ENCODE peak calls at places on chromosomes 12 and 14, in ten cellular contexts. One of them, this sample, is unnamed.

GRCh38 chr14:103563089-103563620 is 395 bp downstream of the COA8 start:
- DNase-seq in pancreas: no peak
- DNase-seq in NCI-H510A treated with DMSO at 0.1 percent for 48 hours: peak; percentile 76
- DNase-seq in stimulated activated CD4-positive, alpha-beta T cell treated with anti-CD3 and anti-CD28 coated beads, Interleukin-2, amount 100 ng/mL, for 48 hours: no peak
- DNase-seq in stimulated activated CD8-positive, alpha-beta memory T cell treated with anti-CD3 and anti-CD28 coated beads, Interleukin-12 subunit alpha, Interleukin-12 subunit beta, amount 100 ng/mL, for 4 hours: no peak
- DNase-seq in NCI-H1417: no peak
- DNase-seq in GM03348: no peak
- DNase-seq in pulmonary artery endothelial cell: no peak
- DNase-seq in ACHN: peak; percentile 43
- DNase-seq in GOT3: no peak
- DNase-seq in this sample: no peak

GRCh38 chr12:80627773-80628172 is 79.7 kb upstream of the MYF6 start:
- DNase-seq in pancreas: no peak
- DNase-seq in NCI-H510A treated with DMSO at 0.1 percent for 48 hours: no peak
- DNase-seq in stimulated activated CD4-positive, alpha-beta T cell treated with anti-CD3 and anti-CD28 coated beads, Interleukin-2, amount 100 ng/mL, for 48 hours: no peak
- DNase-seq in stimulated activated CD8-positive, alpha-beta memory T cell treated with anti-CD3 and anti-CD28 coated beads, Interleukin-12 subunit alpha, Interleukin-12 subunit beta, amount 100 ng/mL, for 4 hours: no peak
- DNase-seq in NCI-H1417: no peak
- DNase-seq in GM03348: peak; percentile 34
- DNase-seq in pulmonary artery endothelial cell: no peak
- DNase-seq in ACHN: no peak
- DNase-seq in GOT3: no peak
- DNase-seq in this sample: no peak

GRCh38 chr14:93510030-93510429 is 79.3 kb downstream of the UNC79 start:
- DNase-seq in pancreas: no peak
- DNase-seq in NCI-H510A treated with DMSO at 0.1 percent for 48 hours: no peak
- DNase-seq in stimulated activated CD4-positive, alpha-beta T cell treated with anti-CD3 and anti-CD28 coated beads, Interleukin-2, amount 100 ng/mL, for 48 hours: no peak
- DNase-seq in stimulated activated CD8-positive, alpha-beta memory T cell treated with anti-CD3 and anti-CD28 coated beads, Interleukin-12 subunit alpha, Interleukin-12 subunit beta, amount 100 ng/mL, for 4 hours: no peak
- DNase-seq in NCI-H1417: no peak
- DNase-seq in GM03348: no peak
- DNase-seq in pulmonary artery endothelial cell: no peak
- DNase-seq in ACHN: no peak
- DNase-seq in GOT3: no peak
- DNase-seq in this sample: no peak

GRCh38 chr12:12181516-12181915 is 85.3 kb downstream of the LRP6 start:
- DNase-seq in pancreas: no peak
- DNase-seq in NCI-H510A treated with DMSO at 0.1 percent for 48 hours: no peak
- DNase-seq in stimulated activated CD4-positive, alpha-beta T cell treated with anti-CD3 and anti-CD28 coated beads, Interleukin-2, amount 100 ng/mL, for 48 hours: no peak
- DNase-seq in stimulated activated CD8-positive, alpha-beta memory T cell treated with anti-CD3 and anti-CD28 coated beads, Interleukin-12 subunit alpha, Interleukin-12 subunit beta, amount 100 ng/mL, for 4 hours: no peak
- DNase-seq in NCI-H1417: no peak
- DNase-seq in GM03348: peak; percentile 10
- DNase-seq in pulmonary artery endothelial cell: peak; percentile 15
- DNase-seq in ACHN: no peak
- DNase-seq in GOT3: no peak
- DNase-seq in this sample: no peak

GRCh38 chr14:59161571-59162175 is 26.8 kb upstream of the DAAM1 start:
- DNase-seq in pancreas: no peak
- DNase-seq in NCI-H510A treated with DMSO at 0.1 percent for 48 hours: no peak
- DNase-seq in stimulated activated CD4-positive, alpha-beta T cell treated with anti-CD3 and anti-CD28 coated beads, Interleukin-2, amount 100 ng/mL, for 48 hours: no peak
- DNase-seq in stimulated activated CD8-positive, alpha-beta memory T cell treated with anti-CD3 and anti-CD28 coated beads, Interleukin-12 subunit alpha, Interleukin-12 subunit beta, amount 100 ng/mL, for 4 hours: no peak
- DNase-seq in NCI-H1417: peak; percentile 3
- DNase-seq in GM03348: peak; percentile 18
- DNase-seq in pulmonary artery endothelial cell: peak; percentile 11
- DNase-seq in ACHN: no peak
- DNase-seq in GOT3: no peak
- DNase-seq in this sample: no peak

GRCh38 chr12:6123258-6123657 is 1.2 kb downstream of the VWF start:
- DNase-seq in pancreas: no peak
- DNase-seq in NCI-H510A treated with DMSO at 0.1 percent for 48 hours: no peak
- DNase-seq in stimulated activated CD4-positive, alpha-beta T cell treated with anti-CD3 and anti-CD28 coated beads, Interleukin-2, amount 100 ng/mL, for 48 hours: no peak
- DNase-seq in stimulated activated CD8-positive, alpha-beta memory T cell treated with anti-CD3 and anti-CD28 coated beads, Interleukin-12 subunit alpha, Interleukin-12 subunit beta, amount 100 ng/mL, for 4 hours: no peak
- DNase-seq in NCI-H1417: no peak
- DNase-seq in GM03348: no peak
- DNase-seq in pulmonary artery endothelial cell: no peak
- DNase-seq in ACHN: no peak
- DNase-seq in GOT3: no peak
- DNase-seq in this sample: no peak

GRCh38 chr14:45972416-45972815 is 679.2 kb downstream of the RPL10L start:
- DNase-seq in pancreas: no peak
- DNase-seq in NCI-H510A treated with DMSO at 0.1 percent for 48 hours: no peak
- DNase-seq in stimulated activated CD4-positive, alpha-beta T cell treated with anti-CD3 and anti-CD28 coated beads, Interleukin-2, amount 100 ng/mL, for 48 hours: no peak
- DNase-seq in stimulated activated CD8-positive, alpha-beta memory T cell treated with anti-CD3 and anti-CD28 coated beads, Interleukin-12 subunit alpha, Interleukin-12 subunit beta, amount 100 ng/mL, for 4 hours: no peak
- DNase-seq in NCI-H1417: peak; percentile 73
- DNase-seq in GM03348: no peak
- DNase-seq in pulmonary artery endothelial cell: no peak
- DNase-seq in ACHN: no peak
- DNase-seq in GOT3: no peak
- DNase-seq in this sample: no peak

GRCh38 chr12:6181583-6182278 is 18.5 kb upstream of the CD9 start:
- DNase-seq in pancreas: no peak
- DNase-seq in NCI-H510A treated with DMSO at 0.1 percent for 48 hours: no peak
- DNase-seq in stimulated activated CD4-positive, alpha-beta T cell treated with anti-CD3 and anti-CD28 coated beads, Interleukin-2, amount 100 ng/mL, for 48 hours: no peak
- DNase-seq in stimulated activated CD8-positive, alpha-beta memory T cell treated with anti-CD3 and anti-CD28 coated beads, Interleukin-12 subunit alpha, Interleukin-12 subunit beta, amount 100 ng/mL, for 4 hours: no peak
- DNase-seq in NCI-H1417: no peak
- DNase-seq in GM03348: no peak
- DNase-seq in pulmonary artery endothelial cell: no peak
- DNase-seq in ACHN: no peak
- DNase-seq in GOT3: no peak
- DNase-seq in this sample: no peak

GRCh38 chr14:77012193-77012592 is 16.3 kb downstream of the IRF2BPL start:
- DNase-seq in pancreas: no peak
- DNase-seq in NCI-H510A treated with DMSO at 0.1 percent for 48 hours: no peak
- DNase-seq in stimulated activated CD4-positive, alpha-beta T cell treated with anti-CD3 and anti-CD28 coated beads, Interleukin-2, amount 100 ng/mL, for 48 hours: no peak
- DNase-seq in stimulated activated CD8-positive, alpha-beta memory T cell treated with anti-CD3 and anti-CD28 coated beads, Interleukin-12 subunit alpha, Interleukin-12 subunit beta, amount 100 ng/mL, for 4 hours: no peak
- DNase-seq in NCI-H1417: no peak
- DNase-seq in GM03348: no peak
- DNase-seq in pulmonary artery endothelial cell: no peak
- DNase-seq in ACHN: no peak
- DNase-seq in GOT3: no peak
- DNase-seq in this sample: no peak

GRCh38 chr12:109720152-109720855 is 6.7 kb downstream of the FAM222A start:
- DNase-seq in pancreas: no peak
- DNase-seq in NCI-H510A treated with DMSO at 0.1 percent for 48 hours: no peak
- DNase-seq in stimulated activated CD4-positive, alpha-beta T cell treated with anti-CD3 and anti-CD28 coated beads, Interleukin-2, amount 100 ng/mL, for 48 hours: no peak
- DNase-seq in stimulated activated CD8-positive, alpha-beta memory T cell treated with anti-CD3 and anti-CD28 coated beads, Interleukin-12 subunit alpha, Interleukin-12 subunit beta, amount 100 ng/mL, for 4 hours: no peak
- DNase-seq in NCI-H1417: peak; percentile 84
- DNase-seq in GM03348: no peak
- DNase-seq in pulmonary artery endothelial cell: no peak
- DNase-seq in ACHN: no peak
- DNase-seq in GOT3: no peak
- DNase-seq in this sample: no peak

GRCh38 chr14:75470238-75470797 is 42.5 kb downstream of the JDP2 start:
- DNase-seq in pancreas: no peak
- DNase-seq in NCI-H510A treated with DMSO at 0.1 percent for 48 hours: no peak
- DNase-seq in stimulated activated CD4-positive, alpha-beta T cell treated with anti-CD3 and anti-CD28 coated beads, Interleukin-2, amount 100 ng/mL, for 48 hours: no peak
- DNase-seq in stimulated activated CD8-positive, alpha-beta memory T cell treated with anti-CD3 and anti-CD28 coated beads, Interleukin-12 subunit alpha, Interleukin-12 subunit beta, amount 100 ng/mL, for 4 hours: no peak
- DNase-seq in NCI-H1417: no peak
- DNase-seq in GM03348: no peak
- DNase-seq in pulmonary artery endothelial cell: no peak
- DNase-seq in ACHN: no peak
- DNase-seq in GOT3: no peak
- DNase-seq in this sample: no peak

GRCh38 chr12:87020071-87020470 is 763.9 kb upstream of the MGAT4C start:
- DNase-seq in pancreas: no peak
- DNase-seq in NCI-H510A treated with DMSO at 0.1 percent for 48 hours: no peak
- DNase-seq in stimulated activated CD4-positive, alpha-beta T cell treated with anti-CD3 and anti-CD28 coated beads, Interleukin-2, amount 100 ng/mL, for 48 hours: no peak
- DNase-seq in stimulated activated CD8-positive, alpha-beta memory T cell treated with anti-CD3 and anti-CD28 coated beads, Interleukin-12 subunit alpha, Interleukin-12 subunit beta, amount 100 ng/mL, for 4 hours: no peak
- DNase-seq in NCI-H1417: no peak
- DNase-seq in GM03348: no peak
- DNase-seq in pulmonary artery endothelial cell: no peak
- DNase-seq in ACHN: no peak
- DNase-seq in GOT3: no peak
- DNase-seq in this sample: no peak

GRCh38 chr12:123597100-123597499 is 4.8 kb upstream of the DDX55 start:
- DNase-seq in pancreas: no peak
- DNase-seq in NCI-H510A treated with DMSO at 0.1 percent for 48 hours: no peak
- DNase-seq in stimulated activated CD4-positive, alpha-beta T cell treated with anti-CD3 and anti-CD28 coated beads, Interleukin-2, amount 100 ng/mL, for 48 hours: no peak
- DNase-seq in stimulated activated CD8-positive, alpha-beta memory T cell treated with anti-CD3 and anti-CD28 coated beads, Interleukin-12 subunit alpha, Interleukin-12 subunit beta, amount 100 ng/mL, for 4 hours: no peak
- DNase-seq in NCI-H1417: no peak
- DNase-seq in GM03348: no peak
- DNase-seq in pulmonary artery endothelial cell: no peak
- DNase-seq in ACHN: no peak
- DNase-seq in GOT3: no peak
- DNase-seq in this sample: no peak

GRCh38 chr12:56905852-56906251 is 28.4 kb downstream of the SDR9C7 start:
- DNase-seq in pancreas: no peak
- DNase-seq in NCI-H510A treated with DMSO at 0.1 percent for 48 hours: no peak
- DNase-seq in stimulated activated CD4-positive, alpha-beta T cell treated with anti-CD3 and anti-CD28 coated beads, Interleukin-2, amount 100 ng/mL, for 48 hours: no peak
- DNase-seq in stimulated activated CD8-positive, alpha-beta memory T cell treated with anti-CD3 and anti-CD28 coated beads, Interleukin-12 subunit alpha, Interleukin-12 subunit beta, amount 100 ng/mL, for 4 hours: no peak
- DNase-seq in NCI-H1417: no peak
- DNase-seq in GM03348: no peak
- DNase-seq in pulmonary artery endothelial cell: no peak
- DNase-seq in ACHN: no peak
- DNase-seq in GOT3: no peak
- DNase-seq in this sample: no peak

GRCh38 chr14:67420102-67420739 is 8.3 kb upstream of the PLEK2 start:
- DNase-seq in pancreas: no peak
- DNase-seq in NCI-H510A treated with DMSO at 0.1 percent for 48 hours: no peak
- DNase-seq in stimulated activated CD4-positive, alpha-beta T cell treated with anti-CD3 and anti-CD28 coated beads, Interleukin-2, amount 100 ng/mL, for 48 hours: peak; percentile 21
- DNase-seq in stimulated activated CD8-positive, alpha-beta memory T cell treated with anti-CD3 and anti-CD28 coated beads, Interleukin-12 subunit alpha, Interleukin-12 subunit beta, amount 100 ng/mL, for 4 hours: no peak
- DNase-seq in NCI-H1417: no peak
- DNase-seq in GM03348: no peak
- DNase-seq in pulmonary artery endothelial cell: no peak
- DNase-seq in ACHN: no peak
- DNase-seq in GOT3: no peak
- DNase-seq in this sample: peak; percentile 48

GRCh38 chr12:113587720-113588119 is 116.0 kb upstream of the LHX5 start:
- DNase-seq in pancreas: no peak
- DNase-seq in NCI-H510A treated with DMSO at 0.1 percent for 48 hours: no peak
- DNase-seq in stimulated activated CD4-positive, alpha-beta T cell treated with anti-CD3 and anti-CD28 coated beads, Interleukin-2, amount 100 ng/mL, for 48 hours: no peak
- DNase-seq in stimulated activated CD8-positive, alpha-beta memory T cell treated with anti-CD3 and anti-CD28 coated beads, Interleukin-12 subunit alpha, Interleukin-12 subunit beta, amount 100 ng/mL, for 4 hours: no peak
- DNase-seq in NCI-H1417: peak; percentile 28
- DNase-seq in GM03348: no peak
- DNase-seq in pulmonary artery endothelial cell: no peak
- DNase-seq in ACHN: no peak
- DNase-seq in GOT3: no peak
- DNase-seq in this sample: no peak

GRCh38 chr12:51357374-51358047 is 11.0 kb upstream of the CELA1 start:
- DNase-seq in pancreas: no peak
- DNase-seq in NCI-H510A treated with DMSO at 0.1 percent for 48 hours: no peak
- DNase-seq in stimulated activated CD4-positive, alpha-beta T cell treated with anti-CD3 and anti-CD28 coated beads, Interleukin-2, amount 100 ng/mL, for 48 hours: no peak
- DNase-seq in stimulated activated CD8-positive, alpha-beta memory T cell treated with anti-CD3 and anti-CD28 coated beads, Interleukin-12 subunit alpha, Interleukin-12 subunit beta, amount 100 ng/mL, for 4 hours: no peak
- DNase-seq in NCI-H1417: no peak
- DNase-seq in GM03348: no peak
- DNase-seq in pulmonary artery endothelial cell: no peak
- DNase-seq in ACHN: no peak
- DNase-seq in GOT3: no peak
- DNase-seq in this sample: no peak

GRCh38 chr14:38073641-38074040 is 134.1 kb upstream of the SSTR1 start:
- DNase-seq in pancreas: no peak
- DNase-seq in NCI-H510A treated with DMSO at 0.1 percent for 48 hours: no peak
- DNase-seq in stimulated activated CD4-positive, alpha-beta T cell treated with anti-CD3 and anti-CD28 coated beads, Interleukin-2, amount 100 ng/mL, for 48 hours: no peak
- DNase-seq in stimulated activated CD8-positive, alpha-beta memory T cell treated with anti-CD3 and anti-CD28 coated beads, Interleukin-12 subunit alpha, Interleukin-12 subunit beta, amount 100 ng/mL, for 4 hours: no peak
- DNase-seq in NCI-H1417: no peak
- DNase-seq in GM03348: peak; percentile 24
- DNase-seq in pulmonary artery endothelial cell: no peak
- DNase-seq in ACHN: no peak
- DNase-seq in GOT3: no peak
- DNase-seq in this sample: no peak

GRCh38 chr14:37678916-37679315 is 83.5 kb downstream of the TTC6 start:
- DNase-seq in pancreas: no peak
- DNase-seq in NCI-H510A treated with DMSO at 0.1 percent for 48 hours: no peak
- DNase-seq in stimulated activated CD4-positive, alpha-beta T cell treated with anti-CD3 and anti-CD28 coated beads, Interleukin-2, amount 100 ng/mL, for 48 hours: no peak
- DNase-seq in stimulated activated CD8-positive, alpha-beta memory T cell treated with anti-CD3 and anti-CD28 coated beads, Interleukin-12 subunit alpha, Interleukin-12 subunit beta, amount 100 ng/mL, for 4 hours: no peak
- DNase-seq in NCI-H1417: no peak
- DNase-seq in GM03348: no peak
- DNase-seq in pulmonary artery endothelial cell: no peak
- DNase-seq in ACHN: no peak
- DNase-seq in GOT3: no peak
- DNase-seq in this sample: no peak

GRCh38 chr12:12635651-12636050 is 24.0 kb downstream of the CREBL2 start:
- DNase-seq in pancreas: no peak
- DNase-seq in NCI-H510A treated with DMSO at 0.1 percent for 48 hours: no peak
- DNase-seq in stimulated activated CD4-positive, alpha-beta T cell treated with anti-CD3 and anti-CD28 coated beads, Interleukin-2, amount 100 ng/mL, for 48 hours: no peak
- DNase-seq in stimulated activated CD8-positive, alpha-beta memory T cell treated with anti-CD3 and anti-CD28 coated beads, Interleukin-12 subunit alpha, Interleukin-12 subunit beta, amount 100 ng/mL, for 4 hours: no peak
- DNase-seq in NCI-H1417: no peak
- DNase-seq in GM03348: no peak
- DNase-seq in pulmonary artery endothelial cell: no peak
- DNase-seq in ACHN: no peak
- DNase-seq in GOT3: no peak
- DNase-seq in this sample: no peak

GRCh38 chr14:40599726-40600125 is 1007.0 kb upstream of the LRFN5 start:
- DNase-seq in pancreas: no peak
- DNase-seq in NCI-H510A treated with DMSO at 0.1 percent for 48 hours: no peak
- DNase-seq in stimulated activated CD4-positive, alpha-beta T cell treated with anti-CD3 and anti-CD28 coated beads, Interleukin-2, amount 100 ng/mL, for 48 hours: no peak
- DNase-seq in stimulated activated CD8-positive, alpha-beta memory T cell treated with anti-CD3 and anti-CD28 coated beads, Interleukin-12 subunit alpha, Interleukin-12 subunit beta, amount 100 ng/mL, for 4 hours: no peak
- DNase-seq in NCI-H1417: no peak
- DNase-seq in GM03348: no peak
- DNase-seq in pulmonary artery endothelial cell: no peak
- DNase-seq in ACHN: no peak
- DNase-seq in GOT3: no peak
- DNase-seq in this sample: no peak

GRCh38 chr12:117552971-117553370 is 191.5 kb upstream of the NOS1 start:
- DNase-seq in pancreas: peak; percentile 11
- DNase-seq in NCI-H510A treated with DMSO at 0.1 percent for 48 hours: no peak
- DNase-seq in stimulated activated CD4-positive, alpha-beta T cell treated with anti-CD3 and anti-CD28 coated beads, Interleukin-2, amount 100 ng/mL, for 48 hours: no peak
- DNase-seq in stimulated activated CD8-positive, alpha-beta memory T cell treated with anti-CD3 and anti-CD28 coated beads, Interleukin-12 subunit alpha, Interleukin-12 subunit beta, amount 100 ng/mL, for 4 hours: no peak
- DNase-seq in NCI-H1417: peak; percentile 6
- DNase-seq in GM03348: no peak
- DNase-seq in pulmonary artery endothelial cell: no peak
- DNase-seq in ACHN: no peak
- DNase-seq in GOT3: no peak
- DNase-seq in this sample: no peak

GRCh38 chr12:126974779-126975178 is 1292.2 kb upstream of the TMEM132C start:
- DNase-seq in pancreas: no peak
- DNase-seq in NCI-H510A treated with DMSO at 0.1 percent for 48 hours: no peak
- DNase-seq in stimulated activated CD4-positive, alpha-beta T cell treated with anti-CD3 and anti-CD28 coated beads, Interleukin-2, amount 100 ng/mL, for 48 hours: no peak
- DNase-seq in stimulated activated CD8-positive, alpha-beta memory T cell treated with anti-CD3 and anti-CD28 coated beads, Interleukin-12 subunit alpha, Interleukin-12 subunit beta, amount 100 ng/mL, for 4 hours: no peak
- DNase-seq in NCI-H1417: no peak
- DNase-seq in GM03348: no peak
- DNase-seq in pulmonary artery endothelial cell: no peak
- DNase-seq in ACHN: no peak
- DNase-seq in GOT3: no peak
- DNase-seq in this sample: no peak

GRCh38 chr14:87430810-87431209 is 562.2 kb downstream of the GALC start:
- DNase-seq in pancreas: peak; percentile 18
- DNase-seq in NCI-H510A treated with DMSO at 0.1 percent for 48 hours: no peak
- DNase-seq in stimulated activated CD4-positive, alpha-beta T cell treated with anti-CD3 and anti-CD28 coated beads, Interleukin-2, amount 100 ng/mL, for 48 hours: no peak
- DNase-seq in stimulated activated CD8-positive, alpha-beta memory T cell treated with anti-CD3 and anti-CD28 coated beads, Interleukin-12 subunit alpha, Interleukin-12 subunit beta, amount 100 ng/mL, for 4 hours: no peak
- DNase-seq in NCI-H1417: no peak
- DNase-seq in GM03348: no peak
- DNase-seq in pulmonary artery endothelial cell: no peak
- DNase-seq in ACHN: no peak
- DNase-seq in GOT3: no peak
- DNase-seq in this sample: no peak

GRCh38 chr12:51851408-51852097 is 3.0 kb upstream of the FIGNL2 start:
- DNase-seq in pancreas: no peak
- DNase-seq in NCI-H510A treated with DMSO at 0.1 percent for 48 hours: no peak
- DNase-seq in stimulated activated CD4-positive, alpha-beta T cell treated with anti-CD3 and anti-CD28 coated beads, Interleukin-2, amount 100 ng/mL, for 48 hours: no peak
- DNase-seq in stimulated activated CD8-positive, alpha-beta memory T cell treated with anti-CD3 and anti-CD28 coated beads, Interleukin-12 subunit alpha, Interleukin-12 subunit beta, amount 100 ng/mL, for 4 hours: no peak
- DNase-seq in NCI-H1417: peak; percentile 83
- DNase-seq in GM03348: no peak
- DNase-seq in pulmonary artery endothelial cell: no peak
- DNase-seq in ACHN: no peak
- DNase-seq in GOT3: no peak
- DNase-seq in this sample: no peak

GRCh38 chr12:124391340-124392261 is 96.7 kb downstream of the RFLNA start:
- DNase-seq in pancreas: no peak
- DNase-seq in NCI-H510A treated with DMSO at 0.1 percent for 48 hours: no peak
- DNase-seq in stimulated activated CD4-positive, alpha-beta T cell treated with anti-CD3 and anti-CD28 coated beads, Interleukin-2, amount 100 ng/mL, for 48 hours: peak; percentile 15
- DNase-seq in stimulated activated CD8-positive, alpha-beta memory T cell treated with anti-CD3 and anti-CD28 coated beads, Interleukin-12 subunit alpha, Interleukin-12 subunit beta, amount 100 ng/mL, for 4 hours: peak; percentile 33
- DNase-seq in NCI-H1417: peak; percentile 72
- DNase-seq in GM03348: peak; percentile 74
- DNase-seq in pulmonary artery endothelial cell: no peak
- DNase-seq in ACHN: peak; percentile 82
- DNase-seq in GOT3: no peak
- DNase-seq in this sample: no peak

GRCh38 chr12:2057041-2057792 is 4.4 kb downstream of the CACNA1C start:
- DNase-seq in pancreas: peak; percentile 32
- DNase-seq in NCI-H510A treated with DMSO at 0.1 percent for 48 hours: no peak
- DNase-seq in stimulated activated CD4-positive, alpha-beta T cell treated with anti-CD3 and anti-CD28 coated beads, Interleukin-2, amount 100 ng/mL, for 48 hours: peak; percentile 48
- DNase-seq in stimulated activated CD8-positive, alpha-beta memory T cell treated with anti-CD3 and anti-CD28 coated beads, Interleukin-12 subunit alpha, Interleukin-12 subunit beta, amount 100 ng/mL, for 4 hours: no peak
- DNase-seq in NCI-H1417: peak; percentile 74
- DNase-seq in GM03348: peak; percentile 64
- DNase-seq in pulmonary artery endothelial cell: no peak
- DNase-seq in ACHN: peak; percentile 65
- DNase-seq in GOT3: no peak
- DNase-seq in this sample: peak; percentile 68

GRCh38 chr12:51027342-51027835 is 1.2 kb upstream of the SLC11A2 start:
- DNase-seq in pancreas: no peak
- DNase-seq in NCI-H510A treated with DMSO at 0.1 percent for 48 hours: no peak
- DNase-seq in stimulated activated CD4-positive, alpha-beta T cell treated with anti-CD3 and anti-CD28 coated beads, Interleukin-2, amount 100 ng/mL, for 48 hours: no peak
- DNase-seq in stimulated activated CD8-positive, alpha-beta memory T cell treated with anti-CD3 and anti-CD28 coated beads, Interleukin-12 subunit alpha, Interleukin-12 subunit beta, amount 100 ng/mL, for 4 hours: no peak
- DNase-seq in NCI-H1417: no peak
- DNase-seq in GM03348: no peak
- DNase-seq in pulmonary artery endothelial cell: no peak
- DNase-seq in ACHN: no peak
- DNase-seq in GOT3: no peak
- DNase-seq in this sample: no peak